ENCODE peak calls at places on chromosome 14, in six cellular contexts. I is mesenchymal stem cell, G is H9, P is H1, C is IMR-90, E is mesendoderm. W is an unnamed sample.

GRCh38 chr14:35331605-35332516 is 39.7 kb downstream of the PSMA6 start:
- DNase-seq in P (no peak), E (peak; percentile 80), I (peak; percentile 70), G (no peak), C (peak; percentile 87), W (no peak)

GRCh38 chr14:94372021-94372605 is 16.3 kb downstream of the SERPINA1 start:
- DNase-seq in E (peak; percentile 58), G (peak; percentile 64), I (no peak), P (no peak), C (no peak), W (no peak)

GRCh38 chr14:97336179-97336578 is 539.0 kb downstream of the VRK1 start:
- DNase-seq in E (no peak), G (no peak), C (no peak), P (no peak), I (no peak), W (no peak)

GRCh38 chr14:101254805-101255764 is 306.2 kb upstream of the DIO3 start:
- DNase-seq in I (no peak), E (no peak), C (no peak), G (no peak), P (no peak), W (no peak)

GRCh38 chr14:102917469-102918211 is 4.8 kb upstream of the AMN start:
- DNase-seq in E (peak; percentile 59), P (peak; percentile 38), C (peak; percentile 24), I (peak; percentile 45), G (peak; percentile 76), W (no peak)

GRCh38 chr14:67112344-67112743 is 76.9 kb upstream of the GARIN2 start:
- DNase-seq in P (no peak), I (no peak), E (no peak), C (no peak), G (no peak), W (no peak)

GRCh38 chr14:93320489-93320888 is 12.3 kb downstream of the BTBD7 start:
- DNase-seq in P (no peak), G (no peak), I (no peak), C (peak; percentile 23), E (no peak), W (no peak)

GRCh38 chr14:24734917-24735500 is 101.0 kb upstream of the GZMB start:
- DNase-seq in C (peak; percentile 69), I (peak; percentile 61), E (peak; percentile 82), G (no peak), P (no peak), W (peak; percentile 70)

GRCh38 chr14:50773632-50774541 is 57.1 kb downstream of the NIN start:
- DNase-seq in C (peak; percentile 50), G (peak; percentile 72), I (peak; percentile 61), P (peak; percentile 38), E (peak; percentile 75), W (peak; percentile 55)

GRCh38 chr14:61300754-61301153 is 19.6 kb upstream of the TMEM30B start:
- DNase-seq in G (peak; percentile 39), P (no peak), I (no peak), C (no peak), E (no peak), W (no peak)
- H3K18ac ChIP-seq in G (no peak overlapping the region), P (no peak overlapping the region), I (no peak overlapping the region), C (no peak overlapping the region), E (no peak overlapping the region), W (no peak overlapping the region)

GRCh38 chr14:68964300-68965093 is 14.6 kb downstream of the ACTN1 start:
- DNase-seq in I (peak; percentile 57), P (no peak), G (no peak), C (peak; percentile 51), E (no peak), W (no peak)
- H2BK15ac ChIP-seq in I (no peak overlapping the region), P (peak overlapping the region; percentile 18), G (no peak overlapping the region), C (no peak overlapping the region), E (no peak overlapping the region), W (no peak overlapping the region)

GRCh38 chr14:72045885-72046284 is 113.7 kb downstream of the RGS6 start:
- DNase-seq in C (no peak), I (no peak), E (no peak), G (no peak), P (no peak), W (no peak)

GRCh38 chr14:72045271-72045670 is 113.0 kb downstream of the RGS6 start:
- DNase-seq in G (no peak), C (no peak), I (no peak), P (no peak), E (peak; percentile 72), W (no peak)

DNA sequence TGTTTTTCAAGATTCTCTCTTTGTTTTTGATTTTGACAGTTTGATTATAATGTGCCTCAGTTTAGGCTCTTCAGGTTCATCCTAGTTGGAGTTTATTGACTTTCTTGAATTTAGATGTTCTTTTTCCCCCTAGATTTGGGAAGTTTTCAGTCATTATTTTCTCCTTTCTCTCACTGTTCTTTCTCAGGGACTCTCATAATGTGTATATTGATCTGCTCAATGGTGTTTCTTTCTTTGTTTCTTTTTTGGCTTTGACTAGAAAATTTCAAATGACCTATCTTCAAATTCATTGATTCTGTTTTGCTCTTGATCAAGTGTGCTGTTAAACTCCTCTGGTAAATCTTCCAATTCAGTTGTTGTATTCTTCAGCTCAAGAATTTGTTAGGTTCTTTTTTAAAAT is 108.3 kb downstream of the RGS6 start:
- DNase-seq in E (no peak), C (no peak), P (no peak), G (no peak), I (no peak), W (no peak)
- H2BK5ac ChIP-seq in E (no peak overlapping the region), C (no peak overlapping the region), P (no peak overlapping the region), G (no peak overlapping the region), I (no peak overlapping the region), W (no peak overlapping the region)

GRCh38 chr14:21264025-21264801 is 5.0 kb downstream of the HNRNPC start:
- DNase-seq in P (no peak), I (peak; percentile 84), C (peak; percentile 91), E (no peak), G (no peak), W (no peak)

GRCh38 chr14:21267431-21267845 is 1.8 kb downstream of the HNRNPC start:
- DNase-seq in I (peak; percentile 29), P (no peak), E (no peak), C (no peak), G (no peak), W (no peak)

GRCh38 chr14:21268612-21269251 is 510 bp downstream of the HNRNPC start:
- DNase-seq in G (no peak), I (peak; percentile 73), C (peak; percentile 65), E (peak; percentile 83), P (no peak), W (peak; percentile 32)

GRCh38 chr14:21267886-21268611 is 1.2 kb downstream of the HNRNPC start:
- DNase-seq in I (peak; percentile 76), G (no peak), C (peak; percentile 49), E (no peak), P (no peak), W (no peak)

DNA sequence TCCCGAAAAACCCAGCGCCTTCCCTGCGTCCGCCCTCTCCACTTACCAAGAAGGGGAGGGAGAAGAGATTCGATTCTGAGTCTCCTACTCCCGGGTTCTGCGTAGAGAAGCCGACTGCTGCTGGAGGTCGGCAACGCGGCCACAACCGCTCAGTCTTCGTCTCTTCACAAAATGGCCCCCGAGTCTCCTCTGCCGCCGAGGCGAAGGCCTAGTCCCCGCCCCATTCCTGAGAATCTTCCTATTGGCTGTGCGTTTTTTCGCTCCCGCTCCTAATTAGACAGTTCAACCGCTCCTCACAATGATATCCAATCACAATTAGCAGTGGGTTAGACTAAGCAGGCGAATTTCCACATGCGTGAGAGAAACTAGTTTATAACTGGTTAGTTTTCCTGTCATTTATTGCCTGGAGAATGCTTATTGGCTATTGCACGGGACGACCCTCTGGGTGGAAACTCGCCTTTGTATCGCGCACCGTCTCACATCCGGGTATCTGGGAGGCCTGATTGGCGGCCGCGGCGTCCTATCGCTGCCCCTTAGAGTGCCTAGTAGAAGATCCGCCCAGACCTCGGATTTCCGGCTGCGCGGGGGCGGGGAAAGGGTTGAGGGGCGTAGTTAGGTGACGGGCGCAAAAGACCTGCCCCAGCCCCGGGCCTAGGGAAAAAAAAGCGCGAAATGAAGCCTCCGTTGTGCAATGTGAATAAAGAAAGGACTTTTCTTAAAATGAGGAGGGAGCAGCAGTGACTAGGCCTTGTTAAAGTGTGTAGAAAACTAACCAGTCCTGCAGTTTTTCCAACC is at the start of gene HNRNPC:
- DNase-seq in P (peak; percentile 99), E (peak; percentile 100), C (peak; percentile 100), I (peak; percentile 100), G (peak; percentile 99), W (peak; percentile 100)
- H3K18ac ChIP-seq in P (peak within 1 kb of the TSS; percentile 55), E (peak within 1 kb of the TSS; percentile 99), C (peak within 1 kb of the TSS; percentile 58), I (peak within 1 kb of the TSS; percentile 82), G (peak within 1 kb of the TSS; percentile 97), W (peak within 1 kb of the TSS; percentile 86)

DNA sequence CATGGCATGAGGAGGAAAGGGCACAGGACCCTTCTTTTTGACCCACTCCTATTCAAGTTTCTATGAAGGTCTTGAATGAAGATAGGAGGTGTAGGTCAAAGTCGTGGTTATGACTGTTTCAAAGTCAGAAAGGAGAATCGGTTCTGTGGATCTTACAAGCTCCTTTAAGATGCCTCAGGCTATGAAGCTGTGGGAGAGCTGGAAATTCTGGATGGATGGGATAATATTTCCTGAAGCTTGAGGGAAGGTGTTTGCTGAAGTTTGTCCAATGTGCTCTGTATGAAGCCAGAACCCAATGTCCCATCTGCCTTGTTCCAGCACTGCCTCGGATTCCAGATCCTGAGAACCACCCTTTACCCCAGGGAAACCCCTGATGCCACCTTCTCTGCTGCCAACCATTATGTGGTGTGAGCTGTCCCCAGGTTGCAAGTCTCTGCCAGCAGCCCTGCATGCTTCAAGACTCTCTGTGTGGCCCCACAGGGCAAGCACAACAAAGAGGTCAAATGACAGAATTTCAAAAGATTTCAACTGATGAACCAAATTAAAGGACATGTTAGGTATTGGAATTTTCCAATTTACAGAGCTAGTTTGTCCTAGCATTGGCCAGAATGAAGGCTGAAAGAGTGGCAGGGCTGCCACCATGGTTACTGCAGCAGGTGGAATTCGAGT is 472.0 kb downstream of the RGS6 start:
- DNase-seq in E (no peak), C (no peak), P (no peak), I (no peak), G (no peak), W (no peak)
- H2BK15ac ChIP-seq in E (no peak overlapping the region), C (no peak overlapping the region), P (no peak overlapping the region), I (no peak overlapping the region), G (no peak overlapping the region), W (no peak overlapping the region)

W was measured in neuronal stem cell.